ENCODE peak calls at places on chromosomes 7 and 10, in seven cellular contexts. A is BE2C, D is cardiac fibroblast, M is tibial artery, U is ovary, X is HL-60, K is ascending aorta. Z is an unnamed sample.

GRCh38 chr7:15832996-15833395 is 146.5 kb upstream of the MEOX2 start:
- DNase-seq in A (no peak), D (peak; percentile 74), M (no peak), U (peak; percentile 67), X (no peak), K (no peak), Z (no peak)

GRCh38 chr7:9324513-9324912 is 891.1 kb downstream of the NXPH1 start:
- DNase-seq in A (no peak), D (no peak), M (no peak), U (no peak), X (no peak), K (no peak), Z (no peak)

GRCh38 chr7:47796347-47796746 is 151.9 kb downstream of the PKD1L1 start:
- DNase-seq in A (no peak), D (no peak), M (no peak), U (no peak), X (no peak), K (no peak), Z (no peak)

GRCh38 chr10:58385784-58386112 is 538 bp downstream of the TFAM start:
- DNase-seq in A (peak; percentile 32), D (peak; percentile 28), M (no peak), U (no peak), X (no peak), K (no peak), Z (peak; percentile 57)

GRCh38 chr7:155844019-155844453 is 31.8 kb upstream of the SHH start:
- DNase-seq in A (no peak), D (peak; percentile 12), M (no peak), U (no peak), X (no peak), K (no peak), Z (no peak)

GRCh38 chr7:111438369-111439289 is 123.7 kb downstream of the IMMP2L start:
- DNase-seq in A (no peak), D (peak; percentile 71), M (no peak), U (no peak), X (no peak), K (no peak), Z (peak; percentile 65)

GRCh38 chr10:34219860-34220518 is 595.1 kb downstream of the PARD3 start:
- DNase-seq in A (no peak), D (no peak), M (no peak), U (no peak), X (no peak), K (no peak), Z (no peak)

GRCh38 chr7:1972734-1973133 is 260.0 kb downstream of the MAD1L1 start:
- DNase-seq in A (no peak), D (no peak), M (no peak), U (no peak), X (no peak), K (no peak), Z (no peak)

GRCh38 chr7:75967573-75967997 is 26.8 kb downstream of the TMEM120A start:
- DNase-seq in A (no peak), D (peak; percentile 32), M (peak; percentile 73), U (peak; percentile 68), X (peak; percentile 40), K (no peak), Z (no peak)

GRCh38 chr10:101570764-101571572 is 17.1 kb downstream of the POLL start:
- DNase-seq in A (no peak), D (no peak), M (no peak), U (no peak), X (peak; percentile 54), K (no peak), Z (no peak)

GRCh38 chr7:94368371-94368791 is 26.3 kb upstream of the COL1A2 start:
- DNase-seq in A (peak; percentile 32), D (peak; percentile 94), M (no peak), U (no peak), X (no peak), K (no peak), Z (peak; percentile 16)

GRCh38 chr7:55099086-55099831 is 80.4 kb downstream of the EGFR start:
- DNase-seq in A (no peak), D (peak; percentile 74), M (no peak), U (peak; percentile 54), X (no peak), K (no peak), Z (peak; percentile 60)

GRCh38 chr7:71488308-71488707 is 356.4 kb downstream of the GALNT17 start:
- DNase-seq in A (no peak), D (peak; percentile 26), M (no peak), U (no peak), X (no peak), K (no peak), Z (no peak)

GRCh38 chr10:69766161-69766910 is 35.4 kb upstream of the COL13A1 start:
- DNase-seq in A (peak; percentile 23), D (peak; percentile 27), M (no peak), U (no peak), X (no peak), K (no peak), Z (no peak)

GRCh38 chr7:132777419-132777818 is 201.1 kb upstream of the PLXNA4 start:
- DNase-seq in A (no peak), D (no peak), M (no peak), U (no peak), X (no peak), K (no peak), Z (no peak)

GRCh38 chr7:140723002-140723401 is 26.5 kb downstream of the NDUFB2 start:
- DNase-seq in A (no peak), D (no peak), M (no peak), U (no peak), X (no peak), K (no peak), Z (no peak)

GRCh38 chr10:74771054-74771453 is 55.3 kb upstream of the KAT6B start:
- DNase-seq in A (no peak), D (no peak), M (no peak), U (no peak), X (no peak), K (no peak), Z (no peak)

GRCh38 chr7:75531359-75531821 is 39.3 kb downstream of the SPDYE5 start:
- DNase-seq in A (no peak), D (no peak), M (no peak), U (no peak), X (no peak), K (no peak), Z (peak; percentile 47)

GRCh38 chr10:92157374-92157773 is 133.5 kb downstream of the CPEB3 start:
- DNase-seq in A (no peak), D (peak; percentile 27), M (no peak), U (no peak), X (no peak), K (no peak), Z (no peak)

GRCh38 chr10:128630787-128631252 is 504.6 kb upstream of the MKI67 start:
- DNase-seq in A (no peak), D (peak; percentile 5), M (no peak), U (no peak), X (no peak), K (no peak), Z (peak; percentile 39)

GRCh38 chr10:4151466-4151865 is 366.5 kb upstream of the KLF6 start:
- DNase-seq in A (no peak), D (no peak), M (no peak), U (no peak), X (no peak), K (no peak), Z (no peak)

GRCh38 chr10:114822771-114823463 is 1.3 kb downstream of the FHIP2A start:
- DNase-seq in A (no peak), D (peak; percentile 67), M (no peak), U (no peak), X (no peak), K (no peak), Z (peak; percentile 83)

GRCh38 chr7:10874666-10875065 is 99.0 kb upstream of the PHF14 start:
- DNase-seq in A (no peak), D (no peak), M (no peak), U (no peak), X (no peak), K (no peak), Z (peak; percentile 22)

GRCh38 chr7:129089521-129090212 is 34.8 kb upstream of the TNPO3 start:
- DNase-seq in A (no peak), D (peak; percentile 7), M (no peak), U (no peak), X (no peak), K (no peak), Z (no peak)

GRCh38 chr10:103881420-103882284 is 26.3 kb upstream of the SH3PXD2A start:
- DNase-seq in A (no peak), D (no peak), M (no peak), U (no peak), X (no peak), K (no peak), Z (peak; percentile 99)

GRCh38 chr10:17001961-17002749 is 127.5 kb downstream of the CUBN start:
- DNase-seq in A (no peak), D (peak; percentile 99), M (peak; percentile 80), U (peak; percentile 75), X (no peak), K (no peak), Z (no peak)

GRCh38 chr10:60203993-60204618 is 185.6 kb downstream of the ANK3 start:
- DNase-seq in A (no peak), D (peak; percentile 73), M (no peak), U (no peak), X (no peak), K (no peak), Z (peak; percentile 48)
- TF ChIP-seq CTCF in A (peak; percentile 77), D (peak; percentile 73), M (peak; percentile 46), U (no peak), X (no peak), K (peak; percentile 40), Z (peak; percentile 75)

GRCh38 chr7:39465055-39465929 is 100.9 kb upstream of the YAE1 start:
- DNase-seq in A (peak; percentile 50), D (peak; percentile 75), M (no peak), U (peak; percentile 28), X (no peak), K (no peak), Z (peak; percentile 74)
- H3K4me3 ChIP-seq in A (no peak overlapping the region), D (no peak overlapping the region), M (no peak overlapping the region), U (no peak overlapping the region), X (no peak overlapping the region), K (peak overlapping the region; percentile 8), Z (no peak overlapping the region)

DNA sequence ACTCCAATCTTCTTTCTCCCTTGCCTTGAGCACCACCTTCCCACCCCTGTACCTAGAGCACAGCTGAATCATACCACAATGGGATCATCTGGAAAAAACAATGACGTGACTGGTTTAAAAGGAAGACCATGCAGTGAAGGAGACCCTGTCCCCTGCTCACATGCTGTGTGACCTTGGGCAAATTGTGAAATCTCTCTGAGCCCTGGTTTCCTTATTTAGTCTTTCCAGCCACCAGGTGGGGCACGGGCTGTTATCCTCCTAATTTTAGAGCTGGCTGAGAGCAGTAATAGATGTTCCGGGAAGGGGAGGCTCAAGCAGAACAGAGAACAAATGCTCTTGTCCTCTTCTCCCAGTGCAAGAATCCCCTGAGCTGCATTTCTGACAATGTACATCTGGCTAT is 198.3 kb downstream of the RPS24 start:
- DNase-seq in A (no peak), D (peak; percentile 63), M (no peak), U (no peak), X (peak; percentile 54), K (no peak), Z (peak; percentile 9)
- TF ChIP-seq CTCF in A (peak; percentile 13), D (peak; percentile 40), M (peak; percentile 20), U (no peak), X (no peak), K (no peak), Z (no peak)

DNA sequence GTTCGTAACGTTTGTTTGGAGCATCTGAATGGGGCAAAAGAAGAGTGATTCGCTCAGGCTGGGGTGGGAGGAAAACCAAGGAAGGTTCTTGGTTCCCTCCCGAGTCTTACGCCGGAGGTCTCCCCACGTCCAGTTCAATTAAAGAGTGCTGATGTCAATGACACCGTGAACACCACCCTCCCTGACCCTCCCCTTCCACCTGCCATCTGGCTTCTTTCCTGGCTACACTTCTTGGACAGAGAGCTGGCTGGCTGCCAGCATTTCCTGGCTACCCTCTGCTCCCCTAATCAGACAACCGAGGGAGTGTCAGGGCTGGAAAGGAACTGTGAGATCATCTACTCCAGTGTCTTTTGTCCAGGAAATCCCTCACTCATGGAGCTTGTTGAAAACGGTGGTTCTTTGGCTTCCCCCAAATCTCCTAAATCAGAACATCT is 24.1 kb upstream of the FFAR4 start:
- DNase-seq in A (peak; percentile 68), D (peak; percentile 65), M (no peak), U (no peak), X (no peak), K (no peak), Z (peak; percentile 8)
- H3K4me3 ChIP-seq in A (peak overlapping the region; percentile 48), D (peak overlapping the region; percentile 22), M (no peak overlapping the region), U (no peak overlapping the region), X (no peak overlapping the region), K (no peak overlapping the region), Z (no peak overlapping the region)